ENCODE peak calls at places on chromosomes 1 and 21, in ten cellular contexts. One of them, this sample, is unnamed.

GRCh38 chr1:155206891-155207577 is 663 bp downstream of the THBS3 start:
- DNase-seq in activated T-helper 1 cell treated with anti-CD3 and anti-CD28 coated beads, Interleukin-2, amount 50 U/mL, for 16 hours: peak
- DNase-seq in H9: peak
- DNase-seq in neural progenitor cell: peak
- DNase-seq in suprapubic skin: peak
- DNase-seq in EL: peak
- DNase-seq in hypothalamus: peak
- DNase-seq in SW480: peak
- DNase-seq in HEK293T: peak
- DNase-seq in prostate gland: peak
- DNase-seq in this sample: peak

GRCh38 chr21:35924714-35925301 is 135.5 kb downstream of the SETD4 start:
- DNase-seq in activated T-helper 1 cell treated with anti-CD3 and anti-CD28 coated beads, Interleukin-2, amount 50 U/mL, for 16 hours: no peak
- DNase-seq in H9: no peak
- DNase-seq in neural progenitor cell: no peak
- DNase-seq in suprapubic skin: no peak
- DNase-seq in EL: peak
- DNase-seq in hypothalamus: no peak
- DNase-seq in SW480: peak
- DNase-seq in HEK293T: no peak
- DNase-seq in prostate gland: no peak
- DNase-seq in this sample: peak

GRCh38 chr21:15894596-15894995 is 164.8 kb downstream of the USP25 start:
- DNase-seq in activated T-helper 1 cell treated with anti-CD3 and anti-CD28 coated beads, Interleukin-2, amount 50 U/mL, for 16 hours: no peak
- DNase-seq in H9: no peak
- DNase-seq in neural progenitor cell: no peak
- DNase-seq in suprapubic skin: no peak
- DNase-seq in EL: peak
- DNase-seq in hypothalamus: no peak
- DNase-seq in SW480: peak
- DNase-seq in HEK293T: no peak
- DNase-seq in prostate gland: no peak
- DNase-seq in this sample: peak

GRCh38 chr1:44049839-44050238 is 18.6 kb upstream of the SLC6A9 start:
- DNase-seq in activated T-helper 1 cell treated with anti-CD3 and anti-CD28 coated beads, Interleukin-2, amount 50 U/mL, for 16 hours: no peak
- DNase-seq in H9: no peak
- DNase-seq in neural progenitor cell: no peak
- DNase-seq in suprapubic skin: no peak
- DNase-seq in EL: peak
- DNase-seq in hypothalamus: no peak
- DNase-seq in SW480: no peak
- DNase-seq in HEK293T: no peak
- DNase-seq in prostate gland: no peak
- DNase-seq in this sample: peak

GRCh38 chr1:217889401-217889800 is 258.3 kb downstream of the SPATA17 start:
- DNase-seq in activated T-helper 1 cell treated with anti-CD3 and anti-CD28 coated beads, Interleukin-2, amount 50 U/mL, for 16 hours: no peak
- DNase-seq in H9: peak
- DNase-seq in neural progenitor cell: peak
- DNase-seq in suprapubic skin: no peak
- DNase-seq in EL: peak
- DNase-seq in hypothalamus: no peak
- DNase-seq in SW480: no peak
- DNase-seq in HEK293T: peak
- DNase-seq in prostate gland: no peak
- DNase-seq in this sample: no peak

GRCh38 chr1:212613440-212614335 is 5.1 kb downstream of the ATF3 start:
- DNase-seq in activated T-helper 1 cell treated with anti-CD3 and anti-CD28 coated beads, Interleukin-2, amount 50 U/mL, for 16 hours: no peak
- DNase-seq in H9: no peak
- DNase-seq in neural progenitor cell: no peak
- DNase-seq in suprapubic skin: no peak
- DNase-seq in EL: peak
- DNase-seq in hypothalamus: no peak
- DNase-seq in SW480: no peak
- DNase-seq in HEK293T: no peak
- DNase-seq in prostate gland: no peak
- DNase-seq in this sample: no peak

GRCh38 chr1:2272686-2273400 is 44.7 kb downstream of the SKI start:
- DNase-seq in activated T-helper 1 cell treated with anti-CD3 and anti-CD28 coated beads, Interleukin-2, amount 50 U/mL, for 16 hours: no peak
- DNase-seq in H9: no peak
- DNase-seq in neural progenitor cell: no peak
- DNase-seq in suprapubic skin: no peak
- DNase-seq in EL: no peak
- DNase-seq in hypothalamus: no peak
- DNase-seq in SW480: no peak
- DNase-seq in HEK293T: no peak
- DNase-seq in prostate gland: no peak
- DNase-seq in this sample: no peak

GRCh38 chr1:61427516-61427915 is 297.4 kb downstream of the TM2D1 start:
- DNase-seq in activated T-helper 1 cell treated with anti-CD3 and anti-CD28 coated beads, Interleukin-2, amount 50 U/mL, for 16 hours: no peak
- DNase-seq in H9: no peak
- DNase-seq in neural progenitor cell: no peak
- DNase-seq in suprapubic skin: no peak
- DNase-seq in EL: no peak
- DNase-seq in hypothalamus: no peak
- DNase-seq in SW480: no peak
- DNase-seq in HEK293T: no peak
- DNase-seq in prostate gland: no peak
- DNase-seq in this sample: no peak

GRCh38 chr1:51877434-51878306 is 857 bp downstream of the NRDC start:
- DNase-seq in activated T-helper 1 cell treated with anti-CD3 and anti-CD28 coated beads, Interleukin-2, amount 50 U/mL, for 16 hours: no peak
- DNase-seq in H9: peak
- DNase-seq in neural progenitor cell: no peak
- DNase-seq in suprapubic skin: no peak
- DNase-seq in EL: peak
- DNase-seq in hypothalamus: no peak
- DNase-seq in SW480: peak
- DNase-seq in HEK293T: peak
- DNase-seq in prostate gland: peak
- DNase-seq in this sample: no peak

GRCh38 chr1:175198332-175198731 is 5.8 kb upstream of the KIAA0040 start:
- DNase-seq in activated T-helper 1 cell treated with anti-CD3 and anti-CD28 coated beads, Interleukin-2, amount 50 U/mL, for 16 hours: no peak
- DNase-seq in H9: no peak
- DNase-seq in neural progenitor cell: no peak
- DNase-seq in suprapubic skin: no peak
- DNase-seq in EL: peak
- DNase-seq in hypothalamus: no peak
- DNase-seq in SW480: no peak
- DNase-seq in HEK293T: no peak
- DNase-seq in prostate gland: no peak
- DNase-seq in this sample: no peak

GRCh38 chr1:23756676-23757075 is 13.4 kb downstream of the ELOA start:
- DNase-seq in activated T-helper 1 cell treated with anti-CD3 and anti-CD28 coated beads, Interleukin-2, amount 50 U/mL, for 16 hours: no peak
- DNase-seq in H9: no peak
- DNase-seq in neural progenitor cell: no peak
- DNase-seq in suprapubic skin: no peak
- DNase-seq in EL: peak
- DNase-seq in hypothalamus: no peak
- DNase-seq in SW480: no peak
- DNase-seq in HEK293T: no peak
- DNase-seq in prostate gland: no peak
- DNase-seq in this sample: no peak

GRCh38 chr1:151062738-151063371 is 2.7 kb downstream of the MLLT11 start:
- DNase-seq in activated T-helper 1 cell treated with anti-CD3 and anti-CD28 coated beads, Interleukin-2, amount 50 U/mL, for 16 hours: no peak
- DNase-seq in H9: no peak
- DNase-seq in neural progenitor cell: no peak
- DNase-seq in suprapubic skin: no peak
- DNase-seq in EL: peak
- DNase-seq in hypothalamus: no peak
- DNase-seq in SW480: no peak
- DNase-seq in HEK293T: no peak
- DNase-seq in prostate gland: no peak
- DNase-seq in this sample: peak

GRCh38 chr1:38852780-38853179 is 6.8 kb downstream of the RRAGC start:
- DNase-seq in activated T-helper 1 cell treated with anti-CD3 and anti-CD28 coated beads, Interleukin-2, amount 50 U/mL, for 16 hours: no peak
- DNase-seq in H9: no peak
- DNase-seq in neural progenitor cell: no peak
- DNase-seq in suprapubic skin: no peak
- DNase-seq in EL: no peak
- DNase-seq in hypothalamus: no peak
- DNase-seq in SW480: no peak
- DNase-seq in HEK293T: no peak
- DNase-seq in prostate gland: no peak
- DNase-seq in this sample: no peak

GRCh38 chr1:206144605-206145004 is 27.4 kb upstream of the AVPR1B start:
- DNase-seq in activated T-helper 1 cell treated with anti-CD3 and anti-CD28 coated beads, Interleukin-2, amount 50 U/mL, for 16 hours: no peak
- DNase-seq in H9: no peak
- DNase-seq in neural progenitor cell: no peak
- DNase-seq in suprapubic skin: no peak
- DNase-seq in EL: no peak
- DNase-seq in hypothalamus: no peak
- DNase-seq in SW480: no peak
- DNase-seq in HEK293T: no peak
- DNase-seq in prostate gland: no peak
- DNase-seq in this sample: no peak